ENCODE peak calls at places on chromosomes 1 and 21, in seven cellular contexts. R is stimulated activated CD4-positive, alpha-beta T cell treated with anti-CD3 and anti-CD28 coated beads, Interleukin-1b, Interleukin-23, amount 100 ng/mL, for 1 hour; P is left ventricle myocardium inferior; X is hypothalamus; M is thoracic aorta; H is EL; C is stimulated activated naive CD8-positive, alpha-beta T cell treated with anti-CD3 and anti-CD28 coated beads, Interleukin-15, Interleukin-2, amounts not matched to agents 100 U/mL and 50 U/mL, for 24 hours. K is an unnamed sample.

GRCh38 chr1:232596666-232597303 is 33.1 kb downstream of the SIPA1L2 start:
- DNase-seq in R (no peak), P (no peak), X (no peak), M (no peak), H (no peak), C (no peak), K (no peak)

GRCh38 chr1:61226791-61227567 is 144.6 kb downstream of the NFIA start:
- DNase-seq in R (no peak), P (no peak), X (no peak), M (no peak), H (no peak), C (no peak), K (no peak)

GRCh38 chr1:203582568-203582967 is 44.1 kb upstream of the ATP2B4 start:
- DNase-seq in R (no peak), P (no peak), X (no peak), M (no peak), H (no peak), C (no peak), K (no peak)

GRCh38 chr1:195714248-195714647 is 894.0 kb downstream of the KCNT2 start:
- DNase-seq in R (no peak), P (no peak), X (no peak), M (no peak), H (peak), C (no peak), K (no peak)

GRCh38 chr1:46394108-46394871 is at the start of gene FAAH:
- DNase-seq in R (peak), P (peak), X (peak), M (no peak), H (peak), C (peak), K (peak)

GRCh38 chr1:181061891-181062777 is 26.4 kb upstream of the IER5 start:
- DNase-seq in R (no peak), P (peak), X (peak), M (no peak), H (no peak), C (peak), K (no peak)

GRCh38 chr1:42736152-42736551 is 3.9 kb downstream of the CLDN19 start:
- DNase-seq in R (no peak), P (no peak), X (no peak), M (no peak), H (peak), C (no peak), K (no peak)

GRCh38 chr1:6180215-6180577 is at the start of gene CHD5:
- DNase-seq in R (no peak), P (no peak), X (no peak), M (no peak), H (peak), C (peak), K (no peak)

GRCh38 chr1:233114159-233114558 is 163.7 kb downstream of the NTPCR start:
- DNase-seq in R (no peak), P (no peak), X (no peak), M (no peak), H (peak), C (no peak), K (no peak)

GRCh38 chr21:37974081-37974480 is 57.8 kb upstream of the KCNJ6 start:
- DNase-seq in R (no peak), P (no peak), X (no peak), M (no peak), H (peak), C (no peak), K (no peak)

GRCh38 chr1:109804660-109805059 is 40.9 kb upstream of the EPS8L3 start:
- DNase-seq in R (no peak), P (no peak), X (no peak), M (no peak), H (no peak), C (no peak), K (no peak)